ENCODE peak calls at places on chromosomes 5 and 9, in seven cellular contexts. V is uterus; D is heart right ventricle; O is fibroblast of lung; J is upper lobe of right lung; Y is CD8-positive, alpha-beta memory T cell; I is Panc1. C is an unnamed sample.

GRCh38 chr9:121684381-121685145 is 33.1 kb downstream of the DAB2IP start:
- DNase-seq in V (peak), D (no peak), O (peak), J (peak), Y (no peak), I (no peak), C (peak)

GRCh38 chr5:151413800-151414199 is 33.6 kb upstream of the SLC36A1 start:
- DNase-seq in V (no peak), D (no peak), O (no peak), J (no peak), Y (no peak), I (no peak), C (no peak)

GRCh38 chr5:23977996-23978395 is 470.6 kb downstream of the PRDM9 start:
- DNase-seq in V (no peak), D (no peak), O (no peak), J (no peak), Y (no peak), I (no peak), C (no peak)

GRCh38 chr5:55226027-55226933 is 835 bp downstream of the MCIDAS start:
- DNase-seq in V (no peak), D (no peak), O (no peak), J (peak), Y (no peak), I (no peak), C (peak)

GRCh38 chr9:133689151-133689763 is 48.9 kb downstream of the SARDH start:
- DNase-seq in V (no peak), D (no peak), O (no peak), J (no peak), Y (no peak), I (no peak), C (peak)

GRCh38 chr9:130263601-130264413 is 1.8 kb upstream of the HMCN2 start:
- DNase-seq in V (no peak), D (no peak), O (no peak), J (no peak), Y (no peak), I (no peak), C (no peak)

GRCh38 chr9:6305954-6306563 is 22.1 kb upstream of the TPD52L3 start:
- DNase-seq in V (no peak), D (no peak), O (peak), J (no peak), Y (no peak), I (peak), C (no peak)

GRCh38 chr9:133054194-133054890 is 7.4 kb upstream of the CEL start:
- DNase-seq in V (no peak), D (peak), O (no peak), J (no peak), Y (no peak), I (no peak), C (peak)

GRCh38 chr9:16869961-16870605 is 387 bp downstream of the BNC2 start:
- DNase-seq in V (no peak), D (peak), O (no peak), J (peak), Y (no peak), I (no peak), C (no peak)

GRCh38 chr5:111280282-111280901 is 56.2 kb downstream of the CAMK4 start:
- DNase-seq in V (no peak), D (no peak), O (no peak), J (no peak), Y (no peak), I (no peak), C (no peak)

GRCh38 chr5:59607126-59607807 is 286.3 kb downstream of the PDE4D start:
- DNase-seq in V (no peak), D (no peak), O (no peak), J (no peak), Y (no peak), I (no peak), C (no peak)

GRCh38 chr5:116546033-116546742 is 28.4 kb downstream of the SEMA6A start:
- DNase-seq in V (no peak), D (no peak), O (no peak), J (no peak), Y (no peak), I (no peak), C (no peak)

GRCh38 chr5:36202521-36202961 is 39.2 kb downstream of the NADK2 start:
- DNase-seq in V (no peak), D (no peak), O (peak), J (no peak), Y (no peak), I (no peak), C (no peak)

GRCh38 chr9:98943682-98944129 is at the start of gene COL15A1:
- DNase-seq in V (peak), D (no peak), O (peak), J (no peak), Y (no peak), I (no peak), C (no peak)

GRCh38 chr5:118862596-118862995 is 125.8 kb downstream of the DTWD2 start:
- DNase-seq in V (no peak), D (no peak), O (no peak), J (no peak), Y (no peak), I (no peak), C (no peak)

GRCh38 chr5:180816608-180817534 is 14.3 kb upstream of the MGAT1 start:
- DNase-seq in V (peak), D (peak), O (peak), J (peak), Y (no peak), I (no peak), C (no peak)

GRCh38 chr5:72556351-72557146 is 49.3 kb upstream of the ZNF366 start:
- DNase-seq in V (peak), D (peak), O (peak), J (peak), Y (no peak), I (no peak), C (peak)

GRCh38 chr5:72558383-72558782 is 51.2 kb upstream of the ZNF366 start:
- DNase-seq in V (no peak), D (no peak), O (peak), J (no peak), Y (no peak), I (no peak), C (no peak)

GRCh38 chr5:72557147-72557501 is 49.9 kb upstream of the ZNF366 start:
- DNase-seq in V (no peak), D (no peak), O (no peak), J (no peak), Y (no peak), I (no peak), C (no peak)

GRCh38 chr5:72555871-72556270 is 48.7 kb upstream of the ZNF366 start:
- DNase-seq in V (no peak), D (no peak), O (peak), J (no peak), Y (no peak), I (no peak), C (no peak)

DNA sequence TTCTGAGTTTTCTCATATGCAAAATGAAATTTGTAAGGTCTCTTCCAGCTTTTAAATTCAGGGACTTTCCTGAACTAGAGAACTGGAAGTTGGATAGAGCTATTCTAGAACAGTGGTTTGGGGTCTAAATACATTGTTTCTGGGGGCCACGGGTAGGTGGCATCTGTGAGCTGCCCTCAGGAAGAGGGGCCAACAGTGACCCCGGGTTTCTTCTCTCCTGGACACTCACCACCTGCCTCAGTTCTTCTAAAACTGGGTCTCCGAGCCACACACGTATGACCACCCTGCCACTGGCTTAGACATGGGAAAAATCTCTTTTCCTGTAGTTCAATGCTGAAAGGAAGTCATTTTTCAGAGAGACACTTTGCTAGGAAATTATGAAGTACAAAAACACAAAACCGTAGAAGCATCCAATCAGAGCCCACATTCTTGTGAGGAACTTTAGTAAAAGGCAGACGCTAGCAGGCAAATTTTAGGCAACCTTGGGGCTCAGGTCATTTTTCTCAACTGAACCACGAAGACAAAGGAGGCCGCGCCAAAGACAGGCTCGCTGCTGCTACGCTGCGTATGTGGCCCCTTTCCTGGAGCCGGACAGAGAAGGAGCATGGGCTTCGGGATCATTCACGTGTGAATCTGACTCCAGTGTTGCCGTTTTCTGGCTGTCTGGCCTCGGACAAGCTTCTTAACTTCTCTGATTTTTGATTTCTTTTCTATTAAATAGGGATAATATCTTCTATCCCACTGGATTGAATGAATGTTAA is 50.5 kb upstream of the ZNF366 start:
- DNase-seq in V (no peak), D (no peak), O (no peak), J (no peak), Y (no peak), I (no peak), C (no peak)
- H3K27ac ChIP-seq in V (peak), D (peak), O (no peak), J (peak), Y (no peak), I (peak), C (peak)

GRCh38 chr5:34721359-34721758 is 65.2 kb downstream of the RAI14 start:
- DNase-seq in V (no peak), D (no peak), O (peak), J (no peak), Y (no peak), I (no peak), C (no peak)

GRCh38 chr5:34719029-34719428 is 62.9 kb downstream of the RAI14 start:
- DNase-seq in V (no peak), D (no peak), O (no peak), J (no peak), Y (no peak), I (no peak), C (no peak)

GRCh38 chr5:34718516-34718915 is 62.4 kb downstream of the RAI14 start:
- DNase-seq in V (no peak), D (no peak), O (no peak), J (no peak), Y (no peak), I (no peak), C (no peak)

GRCh38 chr5:34717426-34718327 is 61.5 kb downstream of the RAI14 start:
- DNase-seq in V (no peak), D (no peak), O (peak), J (no peak), Y (no peak), I (peak), C (no peak)

GRCh38 chr5:34722183-34722582 is 66.1 kb downstream of the RAI14 start:
- DNase-seq in V (no peak), D (no peak), O (no peak), J (no peak), Y (no peak), I (no peak), C (no peak)
- H3K27ac ChIP-seq in V (no peak), D (no peak), O (no peak), J (no peak), Y (no peak), I (no peak), C (no peak)

GRCh38 chr5:131260895-131261294 is 3.0 kb upstream of the CDC42SE2 start:
- DNase-seq in V (no peak), D (no peak), O (peak), J (no peak), Y (no peak), I (no peak), C (no peak)
- H3K27ac ChIP-seq in V (no peak), D (no peak), O (no peak), J (no peak), Y (no peak), I (no peak), C (no peak)

GRCh38 chr5:41218929-41219328 is 5.6 kb upstream of the C6 start:
- DNase-seq in V (no peak), D (no peak), O (no peak), J (no peak), Y (no peak), I (no peak), C (no peak)

GRCh38 chr5:41214199-41214598 is 867 bp upstream of the C6 start:
- DNase-seq in V (no peak), D (no peak), O (peak), J (no peak), Y (no peak), I (no peak), C (no peak)

GRCh38 chr5:41223962-41224361 is 10.6 kb upstream of the C6 start:
- DNase-seq in V (no peak), D (no peak), O (no peak), J (no peak), Y (no peak), I (no peak), C (no peak)

DNA sequence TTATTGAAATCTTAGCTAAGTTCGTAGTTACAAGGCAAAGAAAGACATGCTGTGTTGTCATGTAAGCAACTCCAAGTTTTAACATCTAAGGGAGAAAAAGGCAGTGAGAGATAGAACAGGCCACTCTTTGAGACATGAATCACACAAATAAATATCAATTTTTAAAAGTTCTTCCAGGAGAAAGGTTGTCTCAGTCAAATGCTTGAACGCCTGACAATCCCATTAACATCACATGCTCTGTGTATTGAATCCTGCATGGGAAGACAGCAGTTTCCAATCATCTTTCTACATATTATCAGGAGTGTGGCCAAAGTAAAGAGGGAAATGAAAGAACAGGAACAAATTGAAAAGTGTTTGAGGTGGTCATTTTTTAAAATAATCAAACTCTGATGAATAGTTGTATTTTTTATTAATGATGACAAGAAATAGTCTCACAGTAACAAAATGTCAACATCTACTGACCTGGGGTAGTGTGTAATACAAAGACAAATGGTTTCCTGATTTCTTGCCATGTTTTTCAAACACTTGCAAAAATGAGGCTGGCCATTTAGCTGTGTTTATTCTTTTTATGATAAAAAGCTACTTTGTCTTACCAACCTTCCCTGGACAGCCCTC is 6.4 kb upstream of the C6 start:
- DNase-seq in V (no peak), D (no peak), O (peak), J (no peak), Y (no peak), I (no peak), C (no peak)
- H3K27ac ChIP-seq in V (peak), D (peak), O (no peak), J (peak), Y (no peak), I (no peak), C (peak)

DNA sequence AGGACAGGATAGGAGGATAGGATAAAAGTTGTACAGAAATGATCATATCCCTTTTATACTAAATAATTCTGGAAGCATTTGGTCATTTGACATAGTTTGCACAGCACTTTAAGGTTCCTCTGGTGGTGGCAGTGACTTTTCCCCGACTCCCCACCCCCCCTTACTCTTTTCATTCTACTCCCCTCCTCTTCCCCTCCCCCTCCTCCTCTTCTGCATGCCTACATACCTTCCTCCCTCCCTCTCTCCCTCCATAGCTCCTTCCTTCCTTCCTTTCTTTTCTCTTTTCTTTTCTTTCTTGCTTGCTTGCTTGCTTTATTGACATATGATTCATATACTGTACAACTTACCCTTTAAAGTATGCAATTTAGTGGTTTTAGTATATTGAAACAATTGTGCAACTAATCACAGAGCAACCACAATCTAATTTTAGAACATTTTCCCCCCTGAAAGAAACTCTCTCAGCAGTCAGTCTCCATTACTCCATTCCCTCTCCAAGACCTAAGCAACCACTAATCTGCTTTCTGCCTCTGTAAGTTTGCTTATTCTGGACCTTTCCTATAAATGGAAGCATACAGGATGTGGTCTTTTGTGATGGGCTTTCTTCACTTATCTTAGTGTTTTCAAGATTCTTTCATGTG is 159.0 kb downstream of the HACD4 start:
- DNase-seq in V (no peak), D (no peak), O (peak), J (no peak), Y (no peak), I (no peak), C (no peak)
- H3K27ac ChIP-seq in V (no peak), D (no peak), O (no peak), J (no peak), Y (no peak), I (no peak), C (no peak)

C was measured in lower lobe of right lung.